ENCODE peak calls at places on chromosomes 4 and X, in eight cellular contexts. V, N, A, I, S, Y, B and M are unnamed samples.

GRCh38 chrX:53239474-53239873 is 14.5 kb upstream of the KDM5C start:
- DNase-seq in N (no peak), I (no peak), V (no peak), Y (no peak), B (peak), S (no peak), A (no peak), M (peak)

GRCh38 chrX:133444952-133445831 is 29.9 kb upstream of the GPC4 start:
- DNase-seq in N (peak), V (peak), B (no peak), A (peak), S (no peak), Y (peak), I (no peak), M (no peak)

GRCh38 chr4:8278421-8279287 is 9.1 kb downstream of the HTRA3 start:
- DNase-seq in B (no peak), N (no peak), Y (no peak), S (peak), I (no peak), V (no peak), A (no peak), M (peak)

GRCh38 chr4:105632599-105632998 is 75.9 kb downstream of the INTS12 start:
- DNase-seq in S (no peak), I (no peak), B (no peak), A (no peak), N (no peak), Y (no peak), V (no peak), M (no peak)

GRCh38 chr4:37604464-37604863 is 81.7 kb downstream of the RELL1 start:
- DNase-seq in S (no peak), N (no peak), I (no peak), A (no peak), V (peak), Y (no peak), B (no peak), M (no peak)

GRCh38 chr4:41305486-41305885 is 48.8 kb downstream of the UCHL1 start:
- DNase-seq in V (no peak), B (no peak), N (no peak), I (no peak), Y (no peak), S (no peak), A (no peak), M (no peak)

GRCh38 chr4:86496094-86497060 is 97.7 kb upstream of the PTPN13 start:
- DNase-seq in V (peak), Y (no peak), N (peak), B (peak), I (peak), S (peak), A (peak), M (peak)

GRCh38 chr4:185587444-185588161 is 52.3 kb upstream of the PDLIM3 start:
- DNase-seq in N (no peak), V (no peak), I (peak), Y (no peak), S (no peak), B (peak), A (peak), M (peak)

GRCh38 chr4:31539279-31540074 is 819.3 kb downstream of the PCDH7 start:
- DNase-seq in S (no peak), I (no peak), A (no peak), V (no peak), B (no peak), N (no peak), Y (no peak), M (no peak)

GRCh38 chr4:56821394-56822263 is at the start of gene SPINK2:
- DNase-seq in N (peak), V (peak), A (peak), B (peak), I (peak), S (no peak), Y (peak), M (peak)

GRCh38 chr4:173519130-173520101 is 10.6 kb downstream of the HAND2 start:
- DNase-seq in I (no peak), Y (no peak), A (no peak), N (no peak), B (no peak), V (no peak), S (peak), M (peak)

GRCh38 chrX:81308086-81308852 is 106.4 kb downstream of the SH3BGRL start:
- DNase-seq in Y (no peak), S (no peak), B (no peak), V (no peak), A (no peak), I (no peak), N (no peak), M (peak)

GRCh38 chr4:47531241-47531953 is 46.3 kb downstream of the ATP10D start:
- DNase-seq in I (peak), A (no peak), S (no peak), Y (no peak), N (no peak), V (no peak), B (no peak), M (no peak)

GRCh38 chrX:67585401-67585800 is 41.6 kb downstream of the AR start:
- DNase-seq in N (no peak), B (no peak), Y (no peak), A (no peak), V (no peak), I (no peak), S (no peak), M (no peak)

GRCh38 chrX:153635788-153636668 is 11.0 kb upstream of the DUSP9 start:
- DNase-seq in V (no peak), I (no peak), B (peak), Y (no peak), N (no peak), A (no peak), S (no peak), M (peak)

GRCh38 chr4:104129243-104129642 is 365.5 kb downstream of the CXXC4 start:
- DNase-seq in B (no peak), A (no peak), S (no peak), N (no peak), I (no peak), V (no peak), Y (no peak), M (no peak)

GRCh38 chrX:47683171-47684145 is 24.5 kb upstream of the UXT start:
- DNase-seq in B (no peak), N (no peak), A (no peak), S (no peak), I (no peak), Y (no peak), V (no peak), M (no peak)

GRCh38 chrX:78111140-78111931 is 7.3 kb downstream of the PGK1 start:
- DNase-seq in S (no peak), Y (no peak), N (peak), B (no peak), A (no peak), V (no peak), I (no peak), M (no peak)

GRCh38 chrX:35886135-35886534 is 33.4 kb upstream of the CFAP47 start:
- DNase-seq in B (no peak), I (no peak), A (no peak), N (no peak), V (no peak), S (no peak), Y (no peak), M (no peak)

GRCh38 chr4:41505161-41505653 is 32.8 kb upstream of the LIMCH1 start:
- DNase-seq in N (no peak), Y (no peak), A (no peak), I (no peak), S (no peak), B (no peak), V (no peak), M (no peak)

GRCh38 chrX:37609727-37610126 is 38.3 kb downstream of the LANCL3 start:
- DNase-seq in N (no peak), Y (no peak), A (no peak), S (no peak), B (no peak), V (no peak), I (no peak), M (no peak)

GRCh38 chr4:123055943-123056342 is 133.5 kb upstream of the NUDT6 start:
- DNase-seq in S (no peak), A (no peak), N (no peak), I (no peak), B (no peak), Y (no peak), V (no peak), M (no peak)

GRCh38 chr4:73589887-73590801 is 30.1 kb downstream of the RASSF6 start:
- DNase-seq in N (peak), A (no peak), S (no peak), I (peak), B (peak), V (no peak), Y (no peak), M (no peak)

DNA sequence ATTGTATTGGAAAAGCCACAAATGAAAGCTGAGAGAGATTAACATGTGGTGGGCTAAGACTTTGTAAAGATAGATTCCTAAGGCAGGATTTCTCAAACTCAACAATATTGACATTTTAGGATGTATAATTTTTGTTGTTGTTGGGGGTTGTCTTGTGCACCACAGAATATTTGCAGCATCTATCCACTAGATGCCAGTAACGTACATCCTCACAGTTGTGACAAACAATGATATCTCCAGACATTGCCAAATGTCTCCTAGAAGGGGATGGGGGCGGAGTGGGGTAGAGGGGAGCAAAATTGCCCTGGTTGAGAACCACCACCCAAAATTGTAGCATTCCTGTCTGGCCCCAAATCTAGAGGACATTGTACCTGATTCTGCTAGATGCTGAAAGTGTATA is 14.7 kb upstream of the CBR4 start:
- DNase-seq in I (peak), S (no peak), V (peak), B (peak), A (no peak), N (no peak), Y (no peak), M (no peak)
- TF ChIP-seq CTCF in I (peak), S (peak), V (peak), B (peak), A (peak), N (no peak), Y (peak), M (peak)

GRCh38 chr4:183798921-183799307 is 106.2 kb upstream of the STOX2 start:
- DNase-seq in N (no peak), I (no peak), S (no peak), V (no peak), A (no peak), B (no peak), Y (no peak), M (no peak)

GRCh38 chr4:183797041-183797444 is 108.1 kb upstream of the STOX2 start:
- DNase-seq in N (peak), V (no peak), B (no peak), S (no peak), A (no peak), Y (peak), I (peak), M (peak)

GRCh38 chr4:183798249-183798920 is 106.7 kb upstream of the STOX2 start:
- DNase-seq in Y (peak), I (no peak), V (no peak), A (no peak), N (peak), S (no peak), B (no peak), M (peak)

GRCh38 chr4:183801460-183802168 is 103.5 kb upstream of the STOX2 start:
- DNase-seq in V (no peak), I (no peak), Y (no peak), A (no peak), B (no peak), S (no peak), N (no peak), M (no peak)

DNA sequence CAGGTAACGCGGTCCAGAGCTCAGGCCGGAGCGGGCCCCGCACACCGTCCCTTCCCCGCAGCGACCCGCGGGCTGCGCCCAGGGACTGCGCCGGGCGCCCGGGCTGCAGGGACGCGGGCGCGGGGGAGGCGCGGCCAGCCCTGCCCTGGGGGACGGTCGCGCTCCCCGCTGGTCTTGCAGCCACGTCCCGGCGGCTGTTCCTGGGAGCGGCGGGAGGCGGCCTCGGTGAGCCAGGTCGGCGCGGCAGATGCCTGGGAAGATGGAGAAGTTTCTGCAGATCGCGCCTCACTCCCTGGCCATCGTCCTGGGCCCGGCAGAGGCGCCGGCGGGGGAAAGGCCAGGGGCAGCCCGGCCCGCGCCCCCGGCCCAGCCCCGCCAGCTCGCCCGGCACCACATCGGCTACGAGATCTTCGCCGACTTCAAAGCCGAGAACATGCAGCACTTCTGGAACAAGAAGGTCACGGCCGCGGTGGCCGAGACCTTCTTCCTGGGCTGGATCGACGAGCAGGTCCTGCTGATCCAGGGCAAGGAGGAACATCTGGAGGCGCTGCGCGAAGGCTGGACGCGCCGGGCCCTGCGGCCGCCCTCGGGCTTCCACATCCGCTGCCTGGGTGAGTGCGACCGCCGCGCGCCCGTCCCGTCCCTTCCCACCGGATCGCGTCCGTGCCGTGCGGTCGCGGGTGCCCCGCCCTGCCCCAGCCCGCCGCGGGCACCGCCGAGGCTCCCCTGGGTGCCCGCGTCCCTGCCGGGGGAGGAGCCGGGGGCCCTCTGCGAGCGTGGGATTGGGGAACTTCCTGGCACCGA is 107.5 kb upstream of the STOX2 start:
- DNase-seq in I (peak), V (no peak), A (peak), B (no peak), N (peak), S (peak), Y (peak), M (peak)
- TF ChIP-seq CTCF in I (no peak), V (no peak), A (peak), B (no peak), N (no peak), S (no peak), Y (peak), M (no peak)

DNA sequence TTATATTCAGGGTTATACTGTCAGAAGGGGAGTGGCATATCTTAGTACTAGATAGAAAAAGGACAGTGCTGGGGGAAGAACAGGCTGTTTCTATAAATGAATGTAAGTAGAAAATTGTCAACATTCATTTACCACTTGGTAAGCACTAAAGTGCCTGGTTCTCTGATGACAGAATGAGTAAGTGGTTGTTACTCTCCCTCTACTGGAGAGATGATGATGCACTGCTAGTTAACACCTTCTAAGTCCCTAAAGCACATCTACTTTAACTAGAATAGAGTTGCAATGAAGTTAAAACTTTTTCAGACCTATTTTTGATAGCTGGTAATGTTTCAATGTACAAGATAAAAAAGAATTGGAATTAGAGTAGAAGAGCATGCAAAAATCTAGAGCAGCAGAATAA is 214.5 kb downstream of the KLHL4 start:
- DNase-seq in A (no peak), Y (no peak), N (no peak), B (no peak), S (no peak), V (no peak), I (no peak), M (no peak)
- TF ChIP-seq CTCF in A (no peak), Y (no peak), N (no peak), B (no peak), S (no peak), V (no peak), I (no peak), M (no peak)

GRCh38 chr4:102234243-102234838 is 110.9 kb downstream of the SLC39A8 start:
- DNase-seq in N (no peak), Y (no peak), A (no peak), I (no peak), B (no peak), S (no peak), V (no peak), M (no peak)
- TF ChIP-seq CTCF in N (no peak), Y (no peak), A (no peak), I (no peak), B (no peak), S (no peak), V (no peak), M (no peak)

GRCh38 chrX:134716620-134717012 is 58.3 kb upstream of the PLAC1 start:
- DNase-seq in B (no peak), I (no peak), S (no peak), Y (no peak), A (no peak), N (no peak), V (no peak), M (no peak)
- TF ChIP-seq CTCF in B (no peak), I (no peak), S (no peak), Y (no peak), A (no peak), N (no peak), V (no peak), M (no peak)